ENCODE peak calls at places on chromosomes 3 and 15, in ten cellular contexts. H is breast epithelium, T is upper lobe of right lung, M is astrocyte, E is AG04450, L is Panc1, C is neural progenitor cell, Z is lower lobe of right lung, I is GM06990, Q is keratinocyte. P is an unnamed sample. For H3K27me3, the result is how much of the 10 kb centered on the place peaks cover.

GRCh38 chr15:43932907-43933306 is 106.1 kb downstream of the WDR76 start:
- DNase-seq in H (no peak), T (no peak), M (no peak), E (no peak), L (no peak), C (no peak), Z (no peak), I (no peak), Q (no peak), P (no peak)

GRCh38 chr15:23532019-23532418 is 33.5 kb upstream of the MKRN3 start:
- DNase-seq in H (no peak), T (no peak), M (no peak), E (no peak), L (peak), C (no peak), Z (no peak), I (no peak), Q (no peak), P (no peak)

GRCh38 chr3:141482250-141482937 is 4.4 kb upstream of the RASA2 start:
- DNase-seq in H (no peak), T (no peak), M (peak), E (no peak), L (no peak), C (no peak), Z (no peak), I (no peak), Q (peak), P (peak)

GRCh38 chr15:23595368-23595767 is 29.9 kb downstream of the MKRN3 start:
- DNase-seq in H (no peak), T (no peak), M (no peak), E (no peak), L (no peak), C (no peak), Z (no peak), I (no peak), Q (no peak), P (no peak)

GRCh38 chr15:29665441-29665985 is 156.8 kb downstream of the TJP1 start:
- DNase-seq in H (no peak), T (no peak), M (no peak), E (no peak), L (no peak), C (no peak), Z (no peak), I (no peak), Q (no peak), P (no peak)

GRCh38 chr15:100913961-100914360 is 5.2 kb upstream of the LRRK1 start:
- DNase-seq in H (no peak), T (no peak), M (no peak), E (no peak), L (no peak), C (no peak), Z (no peak), I (no peak), Q (no peak), P (no peak)

GRCh38 chr15:62063851-62064635 is 2.7 kb upstream of the C2CD4A start:
- DNase-seq in H (no peak), T (no peak), M (no peak), E (no peak), L (no peak), C (no peak), Z (no peak), I (no peak), Q (no peak), P (no peak)

GRCh38 chr3:42505203-42505848 is 2.9 kb downstream of the VIPR1 start:
- DNase-seq in H (peak), T (peak), M (no peak), E (no peak), L (no peak), C (no peak), Z (no peak), I (no peak), Q (no peak), P (no peak)

GRCh38 chr3:78481050-78481449 is 1286.7 kb downstream of the ROBO1 start:
- DNase-seq in H (peak), T (no peak), M (no peak), E (no peak), L (no peak), C (no peak), Z (no peak), I (no peak), Q (no peak), P (no peak)

GRCh38 chr3:152172465-152172864 is 96.3 kb upstream of the MBNL1 start:
- DNase-seq in H (no peak), T (no peak), M (no peak), E (no peak), L (no peak), C (no peak), Z (no peak), I (no peak), Q (no peak), P (no peak)

GRCh38 chr3:144128117-144128892 is 156.7 kb downstream of the DIPK2A start:
- DNase-seq in H (no peak), T (no peak), M (no peak), E (no peak), L (no peak), C (peak), Z (no peak), I (peak), Q (no peak), P (no peak)

DNA sequence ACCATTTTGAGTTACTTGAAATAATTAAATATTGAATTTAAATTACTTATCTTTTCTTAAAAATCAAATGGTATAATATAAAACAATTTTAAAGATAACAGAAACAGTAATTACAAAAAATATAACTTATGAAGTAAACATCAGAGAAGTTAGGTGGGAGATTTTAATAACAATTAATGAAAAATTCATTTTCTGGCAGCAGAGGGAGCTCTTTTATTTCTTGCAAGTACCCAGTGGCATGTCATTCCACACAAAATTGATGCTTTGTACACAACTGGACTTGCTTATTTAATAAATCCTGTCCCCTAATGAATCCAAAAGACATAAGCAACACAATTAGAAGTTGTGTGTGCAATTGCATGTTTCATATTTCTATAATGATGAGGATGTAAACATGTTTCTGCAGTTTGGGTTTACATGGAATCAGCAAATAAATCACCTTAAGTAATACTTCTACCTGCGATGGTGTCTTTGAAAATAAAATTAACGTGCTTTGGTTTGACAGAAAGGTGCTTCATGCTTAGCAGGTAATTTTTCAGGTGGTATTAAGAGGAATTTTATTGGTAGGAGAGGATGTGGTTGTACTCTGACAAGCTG is 861.3 kb downstream of the ZPLD1 start:
- DNase-seq in H (no peak), T (no peak), M (peak), E (no peak), L (peak), C (peak), Z (no peak), I (no peak), Q (no peak), P (no peak)
- TF ChIP-seq CTCF in H (no peak), T (no peak), M (peak), E (peak), L (peak), C (peak), Z (no peak), I (peak), Q (peak), P (peak)

GRCh38 chr3:132822837-132823236 is 100.6 kb upstream of the NPHP3 start:
- DNase-seq in H (no peak), T (no peak), M (no peak), E (no peak), L (no peak), C (no peak), Z (no peak), I (no peak), Q (no peak), P (no peak)

GRCh38 chr3:132817646-132818177 is 95.5 kb upstream of the NPHP3 start:
- DNase-seq in H (no peak), T (no peak), M (no peak), E (no peak), L (no peak), C (no peak), Z (no peak), I (no peak), Q (no peak), P (no peak)

GRCh38 chr3:132822266-132822665 is 100.1 kb upstream of the NPHP3 start:
- DNase-seq in H (peak), T (no peak), M (no peak), E (no peak), L (no peak), C (no peak), Z (no peak), I (no peak), Q (no peak), P (no peak)
- H3K4me3 ChIP-seq in H (no peak), T (no peak), M (no peak), E (no peak), L (no peak), C (no peak), Z (no peak), I (no peak), Q (no peak), P (no peak)

DNA sequence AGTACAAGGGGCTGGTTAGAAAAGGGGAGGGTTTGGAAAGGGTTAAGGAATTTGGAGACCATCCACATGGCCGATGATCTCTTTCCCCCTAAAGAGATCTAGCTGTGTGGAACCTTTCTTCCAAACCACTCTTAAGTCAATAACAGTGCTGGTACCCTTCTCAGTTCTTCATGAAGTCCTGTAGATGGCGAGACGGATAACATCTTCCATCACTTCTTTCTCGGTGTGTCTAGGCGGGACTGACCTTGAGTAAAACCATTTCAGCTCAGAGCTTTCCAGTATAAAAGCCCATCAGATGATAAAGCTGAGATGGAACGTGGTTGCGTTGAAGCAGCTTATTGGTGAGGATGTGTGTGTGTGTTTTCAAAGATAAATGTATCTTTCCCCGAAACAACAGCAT is 151.5 kb upstream of the BHLHE40 start:
- DNase-seq in H (no peak), T (no peak), M (no peak), E (no peak), L (no peak), C (no peak), Z (no peak), I (no peak), Q (no peak), P (no peak)
- H3K27me3 ChIP-seq in H (under half), T (under half), M (under half), E (under half), L (under half), C (under half), Z (under half), I (under half), Q (under half), P (under half)

DNA sequence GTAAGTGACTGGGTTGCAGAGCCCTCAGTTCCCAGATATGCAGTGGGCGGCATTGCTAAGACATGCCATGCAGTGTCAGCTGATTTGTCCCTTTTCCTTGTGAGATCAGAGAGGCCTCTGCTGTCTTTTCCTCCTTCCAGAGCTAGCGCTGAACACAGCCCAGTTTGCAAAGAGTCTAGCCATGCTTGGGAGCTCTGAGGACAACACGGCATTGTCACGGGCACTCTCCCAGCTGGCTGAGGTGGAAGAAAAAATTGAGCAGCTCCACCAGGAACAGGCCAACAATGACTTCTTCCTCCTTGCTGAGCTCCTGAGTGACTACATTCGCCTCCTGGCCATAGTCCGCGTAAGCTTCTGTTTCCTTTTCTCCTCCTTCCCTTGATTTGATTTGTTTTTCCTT is 20.0 kb upstream of the SNX22 start:
- DNase-seq in H (no peak), T (no peak), M (no peak), E (no peak), L (no peak), C (no peak), Z (no peak), I (no peak), Q (no peak), P (no peak)
- TF ChIP-seq CTCF in H (no peak), T (no peak), M (no peak), E (no peak), L (no peak), C (no peak), Z (no peak), I (no peak), Q (no peak), P (no peak)

P was measured in kidney epithelial cell.